ENCODE peak calls at places on chromosome 11, in nine cellular contexts. U is gastrocnemius medialis, V is upper lobe of left lung, K is ovary, E is uterus, T is A549, M is adrenal gland, D is prostate gland, L is IMR-90. H is an unnamed sample.

GRCh38 chr11:26753738-26754504 is 32.1 kb upstream of the SLC5A12 start:
- DNase-seq in U (peak), V (peak), T (peak), E (peak), D (peak), K (peak), L (peak), M (peak), H (no peak)

GRCh38 chr11:63567044-63567840 is 4.1 kb upstream of the PLAAT2 start:
- DNase-seq in M (peak), T (peak), V (peak), U (no peak), L (peak), D (peak), E (no peak), K (no peak), H (no peak)

GRCh38 chr11:32161293-32161692 is 70.4 kb downstream of the RCN1 start:
- DNase-seq in M (no peak), E (no peak), U (no peak), K (no peak), L (no peak), V (no peak), T (no peak), D (no peak), H (no peak)

GRCh38 chr11:1257366-1257765 is 34.5 kb downstream of the MUC5B start:
- DNase-seq in V (no peak), D (no peak), L (no peak), M (no peak), T (no peak), K (no peak), U (no peak), E (no peak), H (no peak)

GRCh38 chr11:43917851-43918250 is 24.6 kb upstream of the C11orf96 start:
- DNase-seq in L (peak), V (no peak), U (no peak), D (no peak), T (no peak), E (no peak), M (no peak), K (no peak), H (no peak)

GRCh38 chr11:118870396-118871343 is 13.0 kb upstream of the CXCR5 start:
- DNase-seq in L (peak), T (no peak), V (no peak), K (peak), E (peak), M (peak), U (peak), D (peak), H (peak)

GRCh38 chr11:625636-626319 is 1.0 kb upstream of the CDHR5 start:
- DNase-seq in E (no peak), M (no peak), D (no peak), L (no peak), T (no peak), V (no peak), K (no peak), U (no peak), H (peak)

GRCh38 chr11:26365284-26365683 is 33.4 kb downstream of the ANO3 start:
- DNase-seq in E (no peak), M (no peak), U (no peak), D (no peak), L (no peak), V (no peak), T (no peak), K (no peak), H (no peak)

GRCh38 chr11:119774180-119774763 is 45.3 kb upstream of the NECTIN1 start:
- DNase-seq in D (no peak), V (no peak), L (peak), U (no peak), E (no peak), M (no peak), K (no peak), T (no peak), H (peak)

GRCh38 chr11:92793189-92793588 is 176.3 kb upstream of the MTNR1B start:
- DNase-seq in U (no peak), K (no peak), V (no peak), L (no peak), T (no peak), E (no peak), M (no peak), D (no peak), H (no peak)

GRCh38 chr11:42462558-42463310 is 849.1 kb upstream of the API5 start:
- DNase-seq in U (no peak), D (no peak), V (no peak), K (no peak), L (no peak), E (no peak), T (no peak), M (no peak), H (no peak)

GRCh38 chr11:13984616-13985474 is 22.3 kb downstream of the SPON1 start:
- DNase-seq in L (peak), T (no peak), K (no peak), V (no peak), M (no peak), U (no peak), E (no peak), D (no peak), H (no peak)

GRCh38 chr11:100546714-100547113 is 140.4 kb upstream of the ARHGAP42 start:
- DNase-seq in M (no peak), T (peak), D (no peak), K (no peak), U (no peak), L (peak), V (no peak), E (no peak), H (no peak)

GRCh38 chr11:79481795-79482194 is 41.0 kb upstream of the TENM4 start:
- DNase-seq in V (no peak), K (no peak), E (no peak), M (no peak), U (no peak), T (no peak), D (no peak), L (no peak), H (no peak)

GRCh38 chr11:36149538-36150242 is 139.5 kb downstream of the COMMD9 start:
- DNase-seq in V (peak), T (peak), D (peak), L (peak), E (peak), K (peak), M (peak), U (peak), H (no peak)

GRCh38 chr11:96426356-96427103 is 36.7 kb downstream of the JRKL start:
- DNase-seq in K (no peak), U (no peak), M (no peak), V (no peak), E (no peak), D (no peak), T (peak), L (peak), H (no peak)

GRCh38 chr11:83092488-83093384 is 21.0 kb upstream of the RAB30 start:
- DNase-seq in M (peak), U (peak), T (peak), V (no peak), E (no peak), K (no peak), D (peak), L (peak), H (no peak)

GRCh38 chr11:17931595-17931994 is 81.3 kb downstream of the SERGEF start:
- DNase-seq in V (no peak), U (no peak), K (no peak), M (no peak), D (no peak), L (peak), E (no peak), T (no peak), H (no peak)

GRCh38 chr11:67056640-67057409 is at the start of gene RHOD:
- DNase-seq in U (no peak), K (peak), M (no peak), T (no peak), V (peak), E (peak), L (no peak), D (peak), H (peak)

GRCh38 chr11:109784536-109784935 is 308.7 kb upstream of the ZC3H12C start:
- DNase-seq in D (no peak), M (no peak), U (no peak), E (no peak), L (no peak), K (no peak), V (no peak), T (no peak), H (no peak)

GRCh38 chr11:5807580-5807979 is 1.1 kb upstream of the OR52N2 start:
- DNase-seq in D (no peak), T (no peak), U (no peak), L (no peak), V (no peak), K (no peak), E (no peak), M (no peak), H (no peak)

GRCh38 chr11:40161855-40162410 is 1297.5 kb downstream of the LRRC4C start:
- DNase-seq in V (no peak), L (no peak), E (no peak), U (no peak), K (no peak), D (no peak), T (no peak), M (peak), H (no peak)

GRCh38 chr11:45146072-45147016 is at the start of gene PRDM11:
- DNase-seq in M (peak), E (peak), U (peak), K (peak), L (peak), V (peak), T (peak), D (peak), H (peak)

GRCh38 chr11:32881286-32881685 is 11.3 kb upstream of the QSER1 start:
- DNase-seq in U (no peak), M (no peak), K (no peak), T (no peak), L (peak), V (no peak), E (no peak), D (no peak), H (no peak)

GRCh38 chr11:10931761-10932700 is 74.2 kb upstream of the ZBED5 start:
- DNase-seq in K (peak), D (peak), T (peak), U (no peak), M (no peak), E (peak), V (no peak), L (no peak), H (no peak)

GRCh38 chr11:69647761-69648497 is 7.0 kb downstream of the CCND1 start:
- DNase-seq in E (no peak), M (no peak), V (no peak), L (no peak), K (no peak), U (no peak), D (no peak), T (no peak), H (peak)

GRCh38 chr11:81700061-81700460 is 1033.6 kb downstream of the FAM181B start:
- DNase-seq in E (no peak), K (no peak), L (no peak), U (no peak), D (no peak), T (no peak), M (no peak), V (no peak), H (no peak)

GRCh38 chr11:26971961-26972360 is 22.0 kb upstream of the FIBIN start:
- DNase-seq in T (no peak), L (peak), U (no peak), K (no peak), V (no peak), D (no peak), M (no peak), E (no peak), H (no peak)

GRCh38 chr11:117186431-117186761 is 7.9 kb downstream of the SIDT2 start:
- DNase-seq in V (no peak), K (peak), L (no peak), M (peak), T (no peak), E (no peak), D (no peak), U (no peak), H (peak)

GRCh38 chr11:43574949-43575915 is 105.3 kb upstream of the HSD17B12 start:
- DNase-seq in T (peak), K (peak), V (no peak), D (no peak), U (no peak), M (no peak), L (peak), E (no peak), H (no peak)

GRCh38 chr11:2777871-2778629 is 78.3 kb upstream of the KCNQ1OT1 start:
- DNase-seq in K (peak), E (peak), U (no peak), L (no peak), M (peak), T (no peak), V (peak), D (peak), H (peak)

GRCh38 chr11:2779499-2779980 is 79.7 kb upstream of the KCNQ1OT1 start:
- DNase-seq in D (no peak), M (no peak), U (no peak), T (no peak), V (no peak), E (no peak), L (no peak), K (peak), H (no peak)

GRCh38 chr11:2777396-2777795 is 77.6 kb upstream of the KCNQ1OT1 start:
- DNase-seq in K (no peak), M (peak), V (peak), L (peak), U (no peak), T (no peak), D (peak), E (no peak), H (no peak)

GRCh38 chr11:2779981-2780849 is 80.4 kb upstream of the KCNQ1OT1 start:
- DNase-seq in T (no peak), E (peak), D (peak), K (peak), V (peak), L (no peak), U (peak), M (peak), H (peak)

DNA sequence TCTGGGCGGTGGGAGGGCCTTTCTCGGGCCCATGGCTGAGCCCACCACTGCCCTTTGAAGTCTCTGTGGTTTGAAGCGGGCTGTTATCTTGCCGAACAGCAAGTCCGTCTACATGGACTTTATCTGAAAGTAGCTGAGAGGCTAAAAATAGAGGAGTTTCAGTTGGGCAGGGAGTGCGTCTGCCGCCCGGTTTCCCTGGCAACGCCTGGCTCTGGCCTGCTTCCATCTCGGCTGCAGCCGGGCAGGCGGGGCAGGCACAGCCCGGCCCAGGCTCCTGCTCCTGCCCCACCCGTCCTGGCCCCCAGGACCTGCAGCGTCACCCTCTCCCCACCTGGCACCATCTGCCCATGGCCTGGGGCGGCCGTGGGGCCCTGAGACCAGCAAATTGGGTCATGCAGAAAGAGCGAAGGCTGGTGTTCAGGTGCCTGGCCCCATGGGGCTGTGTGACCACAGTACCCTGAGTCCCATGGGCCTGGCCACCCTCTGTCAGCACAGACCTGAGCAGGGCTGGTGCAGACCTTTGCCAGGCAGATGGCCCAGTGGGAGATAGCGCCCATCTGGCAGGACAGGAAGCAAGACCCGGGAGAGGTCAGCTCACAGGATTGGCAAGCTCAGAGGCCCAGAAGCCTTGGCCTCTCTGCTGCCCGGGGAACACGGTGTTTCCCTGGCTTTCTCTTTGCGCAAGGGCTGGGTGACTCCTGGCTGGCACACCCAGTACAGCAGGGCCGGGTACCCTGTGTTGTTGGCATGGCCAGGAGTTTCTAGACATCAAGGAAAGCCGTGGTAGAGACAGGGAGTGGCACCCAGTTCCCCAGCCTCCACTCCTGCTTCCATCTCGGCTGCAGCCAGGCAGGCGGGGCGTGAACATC is 79.1 kb upstream of the KCNQ1OT1 start:
- DNase-seq in K (peak), U (peak), E (peak), M (peak), D (peak), L (peak), V (peak), T (peak), H (peak)
- TF ChIP-seq POLR2A in K (no peak), U (no peak), E (no peak), M (peak), D (peak), L (no peak), V (no peak), T (no peak), H (no peak)

GRCh38 chr11:72038491-72038890 is 39.8 kb downstream of the IL18BP start:
- DNase-seq in K (peak), T (no peak), M (peak), E (peak), L (peak), D (peak), U (peak), V (peak), H (no peak)
- TF ChIP-seq POLR2A in K (no peak), T (no peak), M (peak), E (peak), L (no peak), D (peak), U (peak), V (no peak), H (no peak)

DNA sequence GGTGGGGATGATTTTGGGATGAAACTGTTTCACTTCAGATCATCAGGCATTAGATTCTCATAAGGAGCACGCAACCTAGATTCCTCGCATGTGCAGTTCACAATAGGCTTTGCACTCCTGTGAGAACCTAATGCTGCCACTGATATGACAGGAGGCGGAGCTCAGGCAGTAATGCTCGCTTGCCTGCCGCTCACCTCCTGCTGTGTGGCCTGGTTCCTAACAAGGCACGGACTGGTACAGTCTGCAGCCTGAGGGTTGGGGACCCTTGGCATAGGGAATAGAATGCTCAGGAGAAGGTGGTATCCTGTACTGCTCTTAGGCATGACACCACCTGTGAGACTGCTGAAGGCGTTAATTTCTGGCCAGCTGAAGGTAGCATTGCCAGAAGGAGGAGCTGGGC is 47.0 kb downstream of the STIM1 start:
- DNase-seq in K (no peak), U (no peak), D (no peak), M (no peak), E (no peak), T (no peak), V (no peak), L (no peak), H (no peak)
- TF ChIP-seq POLR2A in K (no peak), U (no peak), D (no peak), M (no peak), E (no peak), T (no peak), V (no peak), L (no peak), H (no peak)

GRCh38 chr11:108538022-108538424 is 39.8 kb upstream of the POGLUT3 start:
- DNase-seq in T (no peak), U (no peak), E (no peak), K (no peak), V (peak), D (peak), L (no peak), M (no peak), H (no peak)
- TF ChIP-seq POLR2A in T (no peak), U (no peak), E (no peak), K (no peak), V (peak), D (no peak), L (no peak), M (no peak), H (no peak)

DNA sequence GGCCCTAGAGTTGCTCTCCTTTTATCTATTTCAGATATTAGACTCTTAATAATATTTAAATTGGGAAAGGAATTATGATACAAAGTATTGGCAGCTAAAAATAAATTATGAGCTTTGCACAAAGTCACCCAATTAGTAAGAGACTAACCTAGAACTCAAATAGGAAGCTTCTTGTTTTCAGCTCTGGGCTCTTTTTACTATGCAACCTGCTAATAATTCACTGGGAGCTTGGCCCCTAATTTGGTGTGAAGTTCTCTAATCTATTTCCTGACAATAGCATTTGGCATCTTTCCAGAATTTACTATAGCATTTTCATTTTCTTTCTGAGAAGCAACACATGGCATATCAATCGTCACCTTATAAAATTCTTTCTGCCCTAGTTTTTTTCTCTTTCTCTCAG is 727.7 kb upstream of the ANO5 start:
- DNase-seq in K (no peak), M (no peak), D (no peak), T (no peak), V (no peak), E (no peak), U (no peak), L (no peak), H (no peak)
- TF ChIP-seq POLR2A in K (no peak), M (no peak), D (no peak), T (no peak), V (no peak), E (no peak), U (no peak), L (no peak), H (no peak)

GRCh38 chr11:34916014-34916809 is at the start of the genes APIP and PDHX:
- DNase-seq in T (peak), U (peak), E (peak), K (peak), M (peak), D (peak), V (peak), L (peak), H (peak)
- TF ChIP-seq POLR2A in T (peak), U (peak), E (peak), K (peak), M (peak), D (peak), V (peak), L (peak), H (peak)

DNA sequence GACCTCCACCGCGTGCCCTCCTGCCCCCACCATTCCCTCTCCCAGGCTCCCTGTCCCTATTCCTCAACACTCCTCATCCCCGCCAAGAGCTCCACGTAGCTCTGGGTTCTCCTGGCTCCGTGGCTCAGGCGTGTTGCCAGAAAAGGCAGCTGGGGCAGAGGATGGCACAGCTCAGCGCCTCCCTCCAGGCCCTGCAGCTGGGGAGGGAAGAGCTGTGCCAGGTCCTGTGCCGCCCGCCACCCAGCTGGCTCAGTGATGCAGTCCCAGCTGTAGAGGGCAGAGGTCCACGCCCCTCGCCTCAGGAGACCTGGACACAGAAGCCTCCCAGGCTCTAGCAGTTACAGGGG is 4.2 kb downstream of the ARHGAP1 start:
- DNase-seq in T (no peak), E (no peak), D (no peak), V (no peak), U (peak), M (peak), L (no peak), K (no peak), H (no peak)
- TF ChIP-seq POLR2A in T (no peak), E (no peak), D (no peak), V (no peak), U (peak), M (no peak), L (no peak), K (no peak), H (no peak)

H was measured in spleen.